ENCODE peak calls at places on chromosomes 16 and 17, in ten cellular contexts. G is left ventricle myocardium inferior; K is esophagus squamous epithelium; B is cardiac muscle cell; J is body of pancreas; O is tibial artery; A is mammary epithelial cell; N is effector memory CD4-positive, alpha-beta T cell; D is CD4-positive, CD25-positive, alpha-beta regulatory T cell; W is CD8-positive, alpha-beta memory T cell. T is an unnamed sample. For H3K4me1, the result is how much of the 10 kb centered on the place peaks cover.

GRCh38 chr16:89887243-89887642 is 13.9 kb downstream of the TCF25 start:
- DNase-seq in G (no peak), K (no peak), B (no peak), J (no peak), O (no peak), A (no peak), N (no peak), D (no peak), W (no peak), T (no peak)

GRCh38 chr16:11130978-11131665 is 124.9 kb downstream of the SOCS1 start:
- DNase-seq in G (no peak), K (no peak), B (no peak), J (no peak), O (no peak), A (no peak), N (no peak), D (no peak), W (no peak), T (no peak)

GRCh38 chr16:68490829-68491575 is 42.7 kb upstream of the SMPD3 start:
- DNase-seq in G (no peak), K (no peak), B (peak), J (peak), O (no peak), A (peak), N (no peak), D (no peak), W (no peak), T (no peak)

GRCh38 chr17:63425478-63425877 is 20.6 kb downstream of the CYB561 start:
- DNase-seq in G (peak), K (no peak), B (peak), J (peak), O (peak), A (peak), N (peak), D (peak), W (peak), T (peak)

GRCh38 chr16:54846761-54847160 is 83.9 kb upstream of the IRX5 start:
- DNase-seq in G (no peak), K (no peak), B (no peak), J (peak), O (no peak), A (peak), N (no peak), D (no peak), W (no peak), T (no peak)

GRCh38 chr17:29918922-29919856 is 10.8 kb downstream of the SSH2 start:
- DNase-seq in G (no peak), K (no peak), B (no peak), J (no peak), O (no peak), A (peak), N (no peak), D (no peak), W (no peak), T (no peak)

GRCh38 chr17:313911-314613 is 38.5 kb downstream of the RPH3AL start:
- DNase-seq in G (no peak), K (no peak), B (no peak), J (no peak), O (no peak), A (no peak), N (no peak), D (no peak), W (no peak), T (no peak)

GRCh38 chr16:28943281-28943680 is 7.5 kb upstream of the NFATC2IP start:
- DNase-seq in G (no peak), K (no peak), B (no peak), J (no peak), O (no peak), A (no peak), N (no peak), D (no peak), W (no peak), T (no peak)

GRCh38 chr16:66270333-66270927 is 96.1 kb upstream of the CDH5 start:
- DNase-seq in G (peak), K (no peak), B (peak), J (peak), O (no peak), A (peak), N (peak), D (peak), W (peak), T (peak)

GRCh38 chr16:30366511-30366910 is 3.8 kb downstream of the TBC1D10B start:
- DNase-seq in G (no peak), K (no peak), B (no peak), J (no peak), O (no peak), A (no peak), N (no peak), D (no peak), W (no peak), T (no peak)

GRCh38 chr16:2786826-2787151 is 571 bp downstream of the PRSS33 start:
- DNase-seq in G (no peak), K (no peak), B (no peak), J (no peak), O (no peak), A (no peak), N (no peak), D (no peak), W (no peak), T (no peak)

GRCh38 chr16:986411-986810 is 4.8 kb downstream of the SOX8 start:
- DNase-seq in G (no peak), K (no peak), B (no peak), J (no peak), O (no peak), A (no peak), N (no peak), D (no peak), W (no peak), T (no peak)

GRCh38 chr17:47914296-47914948 is 18.4 kb downstream of the SP2 start:
- DNase-seq in G (no peak), K (no peak), B (no peak), J (no peak), O (no peak), A (no peak), N (no peak), D (no peak), W (no peak), T (no peak)

DNA sequence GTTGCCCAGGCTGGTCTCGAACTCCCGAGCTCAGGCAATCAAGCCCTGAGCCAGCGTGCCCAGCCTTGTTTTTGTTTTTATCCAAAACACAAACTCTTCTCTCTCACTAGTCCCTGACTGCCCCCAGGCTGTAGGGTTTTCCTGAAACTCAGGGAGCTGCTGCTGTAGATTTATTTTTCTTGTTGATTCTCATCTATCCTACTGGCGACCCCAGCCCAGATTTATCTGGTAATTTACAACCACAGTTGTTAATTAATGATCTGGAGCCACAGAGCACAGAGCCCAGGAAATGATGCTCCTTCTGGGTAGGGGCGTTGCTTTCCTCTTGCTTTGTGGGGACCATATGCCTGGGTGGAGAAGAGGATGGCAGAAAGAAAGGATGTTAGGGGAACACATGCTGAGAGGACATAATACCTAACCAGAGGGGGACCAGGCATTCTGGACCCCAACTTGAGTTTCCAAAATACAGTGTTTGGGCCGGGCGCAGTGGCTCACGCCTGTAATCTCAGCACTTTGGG is 7.4 kb upstream of the ETV4 start:
- DNase-seq in G (no peak), K (no peak), B (no peak), J (no peak), O (no peak), A (no peak), N (no peak), D (no peak), W (no peak), T (no peak)
- H3K4me1 ChIP-seq in G (under half), K (under half), B (under half), J (under half), O (under half), A (under half), N (under half), D (under half), W (under half), T (under half)

DNA sequence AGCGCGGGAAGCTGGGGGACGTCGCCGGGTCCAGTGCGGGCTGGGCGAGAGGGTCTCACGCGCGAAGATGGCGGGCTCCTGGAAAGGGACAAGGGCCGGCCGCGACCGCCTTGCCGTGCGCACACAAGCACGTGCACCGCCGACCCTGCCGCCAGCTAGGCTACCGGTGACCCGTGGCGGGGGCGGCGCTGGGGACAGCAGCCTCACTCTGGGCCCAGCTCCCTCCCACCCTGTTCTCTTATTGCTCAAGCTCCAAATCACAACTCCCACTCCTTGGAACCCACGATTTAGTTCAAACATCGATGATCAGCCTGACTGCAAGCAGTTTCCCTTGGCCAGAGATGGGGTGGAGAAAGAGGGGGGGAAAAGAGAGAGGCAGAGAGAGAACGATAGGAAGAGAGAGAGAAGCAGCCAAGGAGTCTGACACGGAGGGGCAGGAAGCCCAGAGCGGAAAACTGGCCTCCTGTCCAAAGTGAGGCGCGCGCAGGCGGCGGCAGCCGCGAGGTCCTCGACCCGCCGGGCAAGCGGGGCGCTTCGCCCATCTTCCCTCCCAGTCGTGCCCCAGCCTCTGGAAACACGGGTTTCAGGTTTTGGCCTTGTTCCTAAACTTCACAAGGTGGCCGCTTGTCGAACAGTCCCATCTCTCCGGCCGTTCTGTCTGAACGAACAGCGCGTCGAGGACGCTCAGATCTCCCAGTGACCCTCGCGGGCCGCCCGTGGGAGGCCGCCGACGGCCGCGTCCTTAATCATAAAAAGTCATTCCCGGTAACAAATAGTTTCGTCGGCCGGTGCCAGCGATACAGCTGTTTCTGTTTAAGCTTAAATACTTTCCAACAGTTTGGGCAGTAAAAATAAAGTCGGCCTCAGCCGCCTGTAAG is 1.7 kb upstream of the CBX8 start:
- DNase-seq in G (no peak), K (no peak), B (no peak), J (no peak), O (no peak), A (no peak), N (no peak), D (no peak), W (no peak), T (no peak)
- H3K4me1 ChIP-seq in G (half or more), K (half or more), B (under half), J (half or more), O (half or more), A (under half), N (under half), D (half or more), W (half or more), T (under half)

GRCh38 chr17:38740806-38741205 is 7.3 kb downstream of the PCGF2 start:
- DNase-seq in G (no peak), K (no peak), B (no peak), J (no peak), O (no peak), A (no peak), N (no peak), D (no peak), W (no peak), T (no peak)

GRCh38 chr17:38739305-38739704 is 8.8 kb downstream of the PCGF2 start:
- DNase-seq in G (no peak), K (no peak), B (no peak), J (no peak), O (no peak), A (no peak), N (no peak), D (no peak), W (no peak), T (no peak)

GRCh38 chr17:38740016-38740415 is 8.1 kb downstream of the PCGF2 start:
- DNase-seq in G (no peak), K (no peak), B (no peak), J (no peak), O (no peak), A (no peak), N (no peak), D (no peak), W (no peak), T (no peak)

GRCh38 chr17:38738007-38738662 is 8.0 kb downstream of the CISD3 start:
- DNase-seq in G (no peak), K (no peak), B (no peak), J (no peak), O (no peak), A (no peak), N (no peak), D (no peak), W (no peak), T (no peak)

DNA sequence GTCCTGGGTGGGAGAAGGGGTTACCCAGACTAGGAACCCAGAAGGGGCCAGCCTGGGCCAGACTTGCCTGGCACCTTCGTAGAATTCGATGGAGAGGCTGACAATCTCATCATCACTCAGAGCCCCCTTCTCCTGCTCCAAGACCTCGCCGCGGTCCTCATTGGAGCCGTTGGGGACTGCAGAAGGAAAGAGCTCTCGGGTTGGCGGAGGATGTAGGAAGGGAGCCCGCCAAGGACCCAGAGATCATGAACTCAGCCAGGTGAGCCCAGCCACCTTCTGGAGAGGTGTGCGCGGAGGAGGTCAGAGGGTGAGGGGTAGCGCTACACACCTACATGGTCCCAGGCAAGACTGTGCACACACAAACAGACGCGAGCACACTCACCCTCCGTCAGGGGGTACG is 8.5 kb downstream of the CISD3 start:
- DNase-seq in G (no peak), K (no peak), B (no peak), J (no peak), O (no peak), A (no peak), N (no peak), D (no peak), W (no peak), T (no peak)
- H3K4me1 ChIP-seq in G (half or more), K (under half), B (under half), J (half or more), O (under half), A (under half), N (under half), D (under half), W (under half), T (under half)

GRCh38 chr17:30954046-30954805 is 16.6 kb upstream of the RNF135 start:
- DNase-seq in G (no peak), K (no peak), B (no peak), J (peak), O (no peak), A (no peak), N (no peak), D (no peak), W (no peak), T (peak)

GRCh38 chr17:30952645-30953393 is 18.0 kb upstream of the RNF135 start:
- DNase-seq in G (no peak), K (no peak), B (no peak), J (peak), O (no peak), A (no peak), N (no peak), D (no peak), W (no peak), T (no peak)

GRCh38 chr17:30957741-30958140 is 13.1 kb upstream of the RNF135 start:
- DNase-seq in G (no peak), K (no peak), B (no peak), J (no peak), O (no peak), A (no peak), N (no peak), D (no peak), W (no peak), T (no peak)

GRCh38 chr17:30958187-30958586 is 12.7 kb upstream of the RNF135 start:
- DNase-seq in G (no peak), K (no peak), B (peak), J (peak), O (no peak), A (no peak), N (no peak), D (no peak), W (no peak), T (peak)

DNA sequence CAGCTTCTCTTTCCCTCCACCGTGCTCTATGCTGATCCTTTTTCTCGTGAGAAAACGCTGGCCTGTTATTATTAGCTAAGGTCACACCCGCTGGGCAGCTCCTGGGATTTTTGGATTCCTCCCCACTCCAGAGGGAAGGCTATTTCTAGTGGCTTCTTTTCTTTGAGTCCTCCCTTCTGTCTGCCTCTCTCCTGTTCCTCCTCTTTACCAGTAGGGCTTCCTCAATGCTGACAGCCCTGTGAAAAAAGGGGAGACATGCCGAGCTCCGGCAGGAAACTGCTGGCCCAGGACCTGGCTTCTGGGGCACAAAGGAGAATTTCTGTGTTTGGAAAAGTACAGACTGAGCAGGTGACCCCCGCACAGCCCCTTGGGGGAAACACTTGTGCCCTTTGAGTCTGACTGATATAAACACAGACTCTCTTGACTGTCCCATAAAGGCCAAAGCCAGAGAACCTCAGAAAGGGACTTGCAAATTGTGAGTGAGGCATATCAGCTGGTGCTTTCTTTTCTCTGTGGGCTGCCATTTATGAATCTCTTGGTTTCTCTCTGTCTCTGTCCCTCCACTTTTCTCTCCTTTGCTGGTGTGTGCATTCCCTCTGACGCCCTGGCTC is 14.0 kb upstream of the RNF135 start:
- DNase-seq in G (no peak), K (no peak), B (peak), J (no peak), O (no peak), A (no peak), N (no peak), D (no peak), W (no peak), T (peak)
- H3K4me1 ChIP-seq in G (under half), K (under half), B (under half), J (under half), O (under half), A (under half), N (under half), D (under half), W (under half), T (under half)

GRCh38 chr16:7377231-7377630 is 44.6 kb downstream of the RBFOX1 start:
- DNase-seq in G (no peak), K (no peak), B (no peak), J (no peak), O (no peak), A (no peak), N (no peak), D (no peak), W (no peak), T (no peak)

GRCh38 chr16:7378024-7378695 is 45.5 kb downstream of the RBFOX1 start:
- DNase-seq in G (no peak), K (no peak), B (no peak), J (no peak), O (no peak), A (no peak), N (no peak), D (no peak), W (no peak), T (no peak)

GRCh38 chr16:7372095-7372494 is 39.5 kb downstream of the RBFOX1 start:
- DNase-seq in G (no peak), K (no peak), B (no peak), J (no peak), O (no peak), A (no peak), N (no peak), D (no peak), W (no peak), T (no peak)

GRCh38 chr16:7374614-7375174 is 42.0 kb downstream of the RBFOX1 start:
- DNase-seq in G (no peak), K (no peak), B (no peak), J (no peak), O (no peak), A (no peak), N (no peak), D (no peak), W (no peak), T (no peak)

DNA sequence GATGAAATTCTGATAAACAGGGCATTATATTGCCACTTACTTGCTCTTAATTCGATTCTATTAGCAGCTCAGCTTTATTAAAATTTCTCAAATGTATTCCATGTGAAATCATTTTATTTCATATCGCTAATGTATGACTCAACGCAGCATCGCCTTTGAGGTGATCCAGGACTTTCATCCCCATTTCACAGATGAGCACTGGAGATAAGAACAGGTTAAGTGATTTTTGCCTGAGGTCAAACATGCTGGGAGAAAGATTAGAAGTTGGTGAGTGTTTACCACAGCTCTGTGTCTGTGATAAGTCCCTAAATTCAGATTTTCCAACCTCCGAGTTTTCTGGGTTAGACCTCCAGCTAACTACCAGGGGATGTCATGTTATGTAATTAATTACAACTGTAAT is 43.6 kb downstream of the RBFOX1 start:
- DNase-seq in G (no peak), K (no peak), B (no peak), J (no peak), O (no peak), A (no peak), N (no peak), D (no peak), W (no peak), T (no peak)
- H3K4me1 ChIP-seq in G (half or more), K (under half), B (under half), J (under half), O (under half), A (under half), N (under half), D (under half), W (under half), T (half or more)

GRCh38 chr17:81922566-81923301 is 4.8 kb upstream of the SIRT7 start:
- DNase-seq in G (no peak), K (no peak), B (no peak), J (no peak), O (no peak), A (no peak), N (no peak), D (no peak), W (no peak), T (no peak)

GRCh38 chr17:81921531-81921862 is 3.5 kb upstream of the SIRT7 start:
- DNase-seq in G (no peak), K (no peak), B (no peak), J (no peak), O (no peak), A (no peak), N (no peak), D (no peak), W (no peak), T (no peak)

GRCh38 chr17:81923302-81924260 is 4.0 kb downstream of the MAFG start:
- DNase-seq in G (peak), K (no peak), B (peak), J (peak), O (peak), A (peak), N (no peak), D (no peak), W (no peak), T (peak)

GRCh38 chr17:81920612-81921530 is 2.9 kb upstream of the SIRT7 start:
- DNase-seq in G (no peak), K (no peak), B (no peak), J (no peak), O (no peak), A (no peak), N (no peak), D (no peak), W (no peak), T (no peak)

GRCh38 chr17:81921996-81922565 is 4.1 kb upstream of the SIRT7 start:
- DNase-seq in G (no peak), K (no peak), B (no peak), J (no peak), O (no peak), A (no peak), N (no peak), D (no peak), W (no peak), T (no peak)
- H3K4me1 ChIP-seq in G (half or more), K (half or more), B (under half), J (under half), O (half or more), A (under half), N (under half), D (under half), W (under half), T (half or more)

T was measured in heart left ventricle.